ENCODE peak calls at places on chromosomes 5 and 9, in seven cellular contexts. One of them, this sample, is unnamed.

GRCh38 chr9:87793292-87793691 is 67.4 kb downstream of the CTSL start:
- DNase-seq in GM12865: peak; percentile 16
- DNase-seq in foreskin keratinocyte: peak; percentile 61
- DNase-seq in heart left ventricle: no peak
- DNase-seq in heart right ventricle: no peak
- DNase-seq in transverse colon: no peak
- DNase-seq in RWPE1: peak; percentile 75
- DNase-seq in this sample: no peak

GRCh38 chr5:140251527-140251973 is 51.4 kb downstream of the PFDN1 start:
- DNase-seq in GM12865: peak; percentile 74
- DNase-seq in heart left ventricle: peak; percentile 41
- DNase-seq in transverse colon: no peak
- DNase-seq in RWPE1: peak; percentile 66
- DNase-seq in foreskin keratinocyte: peak; percentile 82
- DNase-seq in heart right ventricle: no peak
- DNase-seq in this sample: no peak

GRCh38 chr5:35773936-35774335 is 82.8 kb upstream of the IL7R start:
- DNase-seq in transverse colon: no peak
- DNase-seq in RWPE1: peak; percentile 13
- DNase-seq in heart right ventricle: no peak
- DNase-seq in foreskin keratinocyte: no peak
- DNase-seq in GM12865: no peak
- DNase-seq in heart left ventricle: no peak
- DNase-seq in this sample: no peak

GRCh38 chr5:95162231-95162992 is 122.5 kb downstream of the MCTP1 start:
- DNase-seq in heart left ventricle: no peak
- DNase-seq in heart right ventricle: no peak
- DNase-seq in GM12865: no peak
- DNase-seq in transverse colon: no peak
- DNase-seq in foreskin keratinocyte: no peak
- DNase-seq in RWPE1: no peak
- DNase-seq in this sample: no peak

GRCh38 chr9:18587988-18588387 is 114.0 kb downstream of the ADAMTSL1 start:
- DNase-seq in transverse colon: no peak
- DNase-seq in heart right ventricle: no peak
- DNase-seq in GM12865: no peak
- DNase-seq in foreskin keratinocyte: peak; percentile 29
- DNase-seq in RWPE1: no peak
- DNase-seq in heart left ventricle: no peak
- DNase-seq in this sample: no peak

GRCh38 chr5:24621809-24622208 is 23.0 kb downstream of the CDH10 start:
- DNase-seq in foreskin keratinocyte: peak; percentile 54
- DNase-seq in transverse colon: no peak
- DNase-seq in heart left ventricle: no peak
- DNase-seq in GM12865: no peak
- DNase-seq in heart right ventricle: no peak
- DNase-seq in RWPE1: no peak
- DNase-seq in this sample: no peak

GRCh38 chr9:7907636-7908195 is 108.1 kb upstream of the DMAC1 start:
- DNase-seq in heart left ventricle: no peak
- DNase-seq in RWPE1: no peak
- DNase-seq in GM12865: no peak
- DNase-seq in heart right ventricle: no peak
- DNase-seq in transverse colon: no peak
- DNase-seq in foreskin keratinocyte: no peak
- DNase-seq in this sample: no peak

GRCh38 chr9:131555841-131556673 is 10.7 kb downstream of the PRRT1B start:
- DNase-seq in transverse colon: no peak
- DNase-seq in GM12865: no peak
- DNase-seq in RWPE1: no peak
- DNase-seq in heart left ventricle: no peak
- DNase-seq in foreskin keratinocyte: no peak
- DNase-seq in heart right ventricle: no peak
- DNase-seq in this sample: no peak

GRCh38 chr9:126676685-126677143 is 63.0 kb downstream of the LMX1B start:
- DNase-seq in foreskin keratinocyte: no peak
- DNase-seq in transverse colon: no peak
- DNase-seq in heart left ventricle: no peak
- DNase-seq in heart right ventricle: no peak
- DNase-seq in RWPE1: peak; percentile 76
- DNase-seq in GM12865: no peak
- DNase-seq in this sample: no peak

GRCh38 chr5:128035689-128036088 is 47.9 kb upstream of the SLC12A2 start:
- DNase-seq in foreskin keratinocyte: no peak
- DNase-seq in GM12865: no peak
- DNase-seq in RWPE1: no peak
- DNase-seq in heart left ventricle: no peak
- DNase-seq in heart right ventricle: no peak
- DNase-seq in transverse colon: no peak
- DNase-seq in this sample: no peak

GRCh38 chr5:168974081-168974480 is 326.9 kb downstream of the SLIT3 start:
- DNase-seq in GM12865: no peak
- DNase-seq in heart right ventricle: no peak
- DNase-seq in foreskin keratinocyte: no peak
- DNase-seq in heart left ventricle: no peak
- DNase-seq in transverse colon: no peak
- DNase-seq in RWPE1: no peak
- DNase-seq in this sample: no peak

GRCh38 chr5:77369566-77369965 is 122.5 kb downstream of the WDR41 start:
- DNase-seq in transverse colon: no peak
- DNase-seq in GM12865: no peak
- DNase-seq in foreskin keratinocyte: no peak
- DNase-seq in RWPE1: no peak
- DNase-seq in heart left ventricle: no peak
- DNase-seq in heart right ventricle: no peak
- DNase-seq in this sample: no peak

GRCh38 chr9:136052991-136053756 is 41.9 kb downstream of the NACC2 start:
- DNase-seq in GM12865: no peak
- DNase-seq in heart left ventricle: peak; percentile 37
- DNase-seq in transverse colon: no peak
- DNase-seq in foreskin keratinocyte: no peak
- DNase-seq in RWPE1: peak; percentile 21
- DNase-seq in heart right ventricle: no peak
- DNase-seq in this sample: no peak

GRCh38 chr5:123438902-123439301 is 15.7 kb upstream of the CEP120 start:
- DNase-seq in transverse colon: peak; percentile 60
- DNase-seq in heart right ventricle: no peak
- DNase-seq in foreskin keratinocyte: no peak
- DNase-seq in GM12865: peak; percentile 50
- DNase-seq in heart left ventricle: no peak
- DNase-seq in RWPE1: no peak
- DNase-seq in this sample: no peak

GRCh38 chr5:119342414-119342813 is 13.4 kb upstream of the TNFAIP8 start:
- DNase-seq in heart left ventricle: no peak
- DNase-seq in transverse colon: no peak
- DNase-seq in GM12865: no peak
- DNase-seq in foreskin keratinocyte: no peak
- DNase-seq in RWPE1: no peak
- DNase-seq in heart right ventricle: no peak
- DNase-seq in this sample: no peak

GRCh38 chr5:119339965-119340364 is 15.9 kb upstream of the TNFAIP8 start:
- DNase-seq in heart left ventricle: no peak
- DNase-seq in foreskin keratinocyte: no peak
- DNase-seq in transverse colon: no peak
- DNase-seq in GM12865: peak; percentile 80
- DNase-seq in RWPE1: no peak
- DNase-seq in heart right ventricle: no peak
- DNase-seq in this sample: no peak

GRCh38 chr5:119341452-119342349 is 14.1 kb upstream of the TNFAIP8 start:
- DNase-seq in heart right ventricle: no peak
- DNase-seq in foreskin keratinocyte: no peak
- DNase-seq in transverse colon: no peak
- DNase-seq in heart left ventricle: no peak
- DNase-seq in RWPE1: no peak
- DNase-seq in GM12865: peak; percentile 83
- DNase-seq in this sample: no peak

GRCh38 chr5:119339344-119339743 is 16.5 kb upstream of the TNFAIP8 start:
- DNase-seq in RWPE1: no peak
- DNase-seq in heart right ventricle: no peak
- DNase-seq in GM12865: no peak
- DNase-seq in heart left ventricle: no peak
- DNase-seq in transverse colon: no peak
- DNase-seq in foreskin keratinocyte: no peak
- DNase-seq in this sample: no peak

GRCh38 chr5:119340597-119341218 is 15.1 kb upstream of the TNFAIP8 start:
- DNase-seq in GM12865: peak; percentile 97
- DNase-seq in heart right ventricle: no peak
- DNase-seq in transverse colon: peak; percentile 70
- DNase-seq in foreskin keratinocyte: no peak
- DNase-seq in RWPE1: no peak
- DNase-seq in heart left ventricle: no peak
- DNase-seq in this sample: peak; percentile 40
- TF ChIP-seq CTCF in GM12865: peak; percentile 9
- TF ChIP-seq CTCF in heart right ventricle: no peak
- TF ChIP-seq CTCF in transverse colon: no peak
- TF ChIP-seq CTCF in foreskin keratinocyte: no peak
- TF ChIP-seq CTCF in RWPE1: no peak
- TF ChIP-seq CTCF in heart left ventricle: no peak
- TF ChIP-seq CTCF in this sample: no peak

GRCh38 chr9:91192785-91193657 is 168.7 kb downstream of the AUH start:
- DNase-seq in RWPE1: peak; percentile 98
- DNase-seq in heart left ventricle: peak; percentile 85
- DNase-seq in foreskin keratinocyte: peak; percentile 93
- DNase-seq in GM12865: peak; percentile 9
- DNase-seq in heart right ventricle: peak; percentile 78
- DNase-seq in transverse colon: peak; percentile 81
- DNase-seq in this sample: no peak
- TF ChIP-seq CTCF in RWPE1: no peak
- TF ChIP-seq CTCF in heart left ventricle: no peak
- TF ChIP-seq CTCF in foreskin keratinocyte: peak; percentile 35
- TF ChIP-seq CTCF in GM12865: no peak
- TF ChIP-seq CTCF in heart right ventricle: no peak
- TF ChIP-seq CTCF in transverse colon: no peak
- TF ChIP-seq CTCF in this sample: no peak

GRCh38 chr5:178588769-178589168 is 1.4 kb downstream of the COL23A1 start:
- DNase-seq in heart right ventricle: no peak
- DNase-seq in RWPE1: no peak
- DNase-seq in transverse colon: no peak
- DNase-seq in GM12865: no peak
- DNase-seq in heart left ventricle: no peak
- DNase-seq in foreskin keratinocyte: no peak
- DNase-seq in this sample: no peak

GRCh38 chr5:178589180-178590140 is 733 bp downstream of the COL23A1 start:
- DNase-seq in GM12865: no peak
- DNase-seq in foreskin keratinocyte: no peak
- DNase-seq in heart right ventricle: peak; percentile 43
- DNase-seq in heart left ventricle: no peak
- DNase-seq in RWPE1: peak; percentile 24
- DNase-seq in transverse colon: no peak
- DNase-seq in this sample: no peak

GRCh38 chr5:178590141-178590923 is at the start of gene COL23A1:
- DNase-seq in GM12865: peak; percentile 3
- DNase-seq in RWPE1: peak; percentile 59
- DNase-seq in transverse colon: peak; percentile 22
- DNase-seq in foreskin keratinocyte: no peak
- DNase-seq in heart left ventricle: peak; percentile 75
- DNase-seq in heart right ventricle: peak; percentile 74
- DNase-seq in this sample: peak; percentile 65

GRCh38 chr5:178587793-178588611 is 2.2 kb downstream of the COL23A1 start:
- DNase-seq in transverse colon: no peak
- DNase-seq in heart left ventricle: no peak
- DNase-seq in GM12865: no peak
- DNase-seq in RWPE1: no peak
- DNase-seq in foreskin keratinocyte: no peak
- DNase-seq in heart right ventricle: no peak
- DNase-seq in this sample: no peak

DNA sequence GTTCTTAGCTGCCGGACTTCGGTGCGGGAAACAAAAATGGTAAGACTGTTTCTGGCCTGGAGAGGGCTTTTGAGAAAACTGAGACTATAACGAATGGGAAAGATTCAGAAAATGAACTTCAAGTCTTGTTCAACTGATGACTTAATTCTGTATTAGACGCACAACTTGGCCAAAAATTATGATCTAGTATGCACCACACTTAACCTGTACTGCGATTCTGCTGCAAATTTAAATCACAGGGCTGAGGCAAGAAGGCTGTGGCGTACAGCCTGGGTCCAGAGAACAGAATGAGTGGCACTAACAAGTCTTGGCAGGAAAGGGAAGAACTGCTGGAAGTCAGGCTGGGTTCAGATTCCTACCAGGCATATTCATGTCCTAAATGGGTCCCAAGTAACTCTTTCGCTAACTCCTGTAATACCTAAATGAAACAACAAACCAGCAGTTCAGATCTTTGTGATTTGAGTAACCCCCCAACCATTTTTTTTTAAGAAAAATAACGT is 781 bp upstream of the COL23A1 start:
- DNase-seq in heart left ventricle: no peak
- DNase-seq in transverse colon: no peak
- DNase-seq in GM12865: no peak
- DNase-seq in heart right ventricle: no peak
- DNase-seq in RWPE1: peak; percentile 82
- DNase-seq in foreskin keratinocyte: peak; percentile 89
- DNase-seq in this sample: no peak
- TF ChIP-seq CTCF in heart left ventricle: no peak
- TF ChIP-seq CTCF in transverse colon: no peak
- TF ChIP-seq CTCF in GM12865: no peak
- TF ChIP-seq CTCF in heart right ventricle: no peak
- TF ChIP-seq CTCF in RWPE1: peak; percentile 31
- TF ChIP-seq CTCF in foreskin keratinocyte: no peak
- TF ChIP-seq CTCF in this sample: no peak

GRCh38 chr9:89391585-89391984 is 73.3 kb downstream of the SECISBP2 start:
- DNase-seq in heart right ventricle: no peak
- DNase-seq in foreskin keratinocyte: no peak
- DNase-seq in GM12865: no peak
- DNase-seq in RWPE1: no peak
- DNase-seq in transverse colon: no peak
- DNase-seq in heart left ventricle: no peak
- DNase-seq in this sample: no peak

GRCh38 chr9:89397471-89397870 is 79.2 kb downstream of the SECISBP2 start:
- DNase-seq in transverse colon: no peak
- DNase-seq in RWPE1: no peak
- DNase-seq in foreskin keratinocyte: no peak
- DNase-seq in heart left ventricle: no peak
- DNase-seq in heart right ventricle: no peak
- DNase-seq in GM12865: no peak
- DNase-seq in this sample: no peak

GRCh38 chr9:89395931-89396710 is 77.8 kb downstream of the SECISBP2 start:
- DNase-seq in heart left ventricle: no peak
- DNase-seq in foreskin keratinocyte: no peak
- DNase-seq in transverse colon: no peak
- DNase-seq in RWPE1: no peak
- DNase-seq in heart right ventricle: no peak
- DNase-seq in GM12865: no peak
- DNase-seq in this sample: no peak

GRCh38 chr9:89390578-89390977 is 72.3 kb downstream of the SECISBP2 start:
- DNase-seq in RWPE1: no peak
- DNase-seq in transverse colon: no peak
- DNase-seq in heart left ventricle: no peak
- DNase-seq in foreskin keratinocyte: no peak
- DNase-seq in GM12865: no peak
- DNase-seq in heart right ventricle: no peak
- DNase-seq in this sample: no peak

DNA sequence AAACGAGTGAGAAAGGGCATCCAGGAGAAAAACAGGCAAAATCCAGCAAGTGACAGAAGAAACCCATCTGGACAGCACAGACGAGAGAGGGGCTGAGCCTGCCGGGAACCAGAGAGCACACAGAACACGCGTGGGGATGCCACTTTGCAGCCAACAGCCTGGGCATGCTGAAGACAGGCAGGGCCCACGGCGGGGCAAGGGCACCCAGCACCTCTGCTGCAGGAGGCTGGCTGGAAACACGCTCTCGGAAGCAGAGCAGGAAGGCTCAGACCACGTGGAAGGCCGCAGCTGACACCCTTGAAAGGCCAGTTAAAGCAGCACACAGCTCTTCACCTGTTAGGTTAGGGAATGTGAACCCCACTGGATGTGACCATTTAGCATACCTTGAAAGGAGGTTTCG is 76.1 kb downstream of the SECISBP2 start:
- DNase-seq in heart right ventricle: no peak
- DNase-seq in GM12865: no peak
- DNase-seq in RWPE1: no peak
- DNase-seq in foreskin keratinocyte: no peak
- DNase-seq in transverse colon: no peak
- DNase-seq in heart left ventricle: no peak
- DNase-seq in this sample: no peak
- TF ChIP-seq CTCF in heart right ventricle: no peak
- TF ChIP-seq CTCF in GM12865: no peak
- TF ChIP-seq CTCF in RWPE1: no peak
- TF ChIP-seq CTCF in foreskin keratinocyte: no peak
- TF ChIP-seq CTCF in transverse colon: no peak
- TF ChIP-seq CTCF in heart left ventricle: no peak
- TF ChIP-seq CTCF in this sample: no peak

This sample was measured in GM13976.